ENCODE peak calls at places on chromosomes 11 and 22, in five cellular contexts. O, N, Q, Z and F are unnamed samples. For H3K4me1, the result is how much of the 10 kb centered on the place peaks cover.

GRCh38 chr11:66055021-66055420 is 2.9 kb downstream of the SF3B2 start:
- DNase-seq in Z (no peak), O (no peak), Q (no peak), N (no peak), F (no peak)

GRCh38 chr11:60971520-60971919 is at the start of gene CD6:
- DNase-seq in N (no peak), O (no peak), Z (no peak), Q (no peak), F (no peak)

GRCh38 chr11:16953620-16954019 is 60.6 kb downstream of the PLEKHA7 start:
- DNase-seq in O (no peak), N (no peak), Q (no peak), Z (no peak), F (no peak)

GRCh38 chr22:50008151-50009040 is 4.2 kb downstream of the IL17REL start:
- DNase-seq in N (no peak), O (no peak), Q (no peak), Z (no peak), F (peak)

GRCh38 chr11:19697721-19698121 is 14.9 kb upstream of the NAV2 start:
- DNase-seq in O (no peak), Q (no peak), N (no peak), Z (no peak), F (no peak)

GRCh38 chr11:75151346-75152047 is 590 bp downstream of the SLCO2B1 start:
- DNase-seq in Q (no peak), Z (no peak), O (no peak), N (no peak), F (no peak)

GRCh38 chr11:3215346-3216026 is 3.1 kb downstream of the MRGPRG start:
- DNase-seq in Z (no peak), N (no peak), O (no peak), Q (no peak), F (peak)

GRCh38 chr11:74980627-74981026 is 8.1 kb upstream of the NEU3 start:
- DNase-seq in N (no peak), Z (no peak), O (no peak), Q (no peak), F (no peak)

GRCh38 chr11:3860360-3860759 is 4.9 kb downstream of the STIM1 start:
- DNase-seq in Q (no peak), N (no peak), Z (no peak), O (no peak), F (no peak)

GRCh38 chr22:18116634-18117033 is 6.0 kb downstream of the TUBA8 start:
- DNase-seq in N (no peak), Z (no peak), Q (no peak), O (no peak), F (no peak)

GRCh38 chr11:57364851-57365660 is 15.9 kb downstream of the PRG3 start:
- DNase-seq in N (no peak), Z (no peak), O (no peak), Q (no peak), F (no peak)

GRCh38 chr22:22159384-22159783 is 85.2 kb upstream of the VPREB1 start:
- DNase-seq in Q (no peak), Z (no peak), N (no peak), O (no peak), F (no peak)

GRCh38 chr11:10742460-10743208 is 8.4 kb upstream of the CTR9 start:
- DNase-seq in Q (no peak), Z (no peak), N (no peak), O (no peak), F (no peak)

GRCh38 chr11:69501891-69502860 is 20.7 kb downstream of the LINC01488 start:
- DNase-seq in Z (no peak), N (no peak), O (no peak), Q (no peak), F (peak)

GRCh38 chr11:120747801-120748484 is 236.4 kb downstream of the GRIK4 start:
- DNase-seq in N (no peak), Z (no peak), O (no peak), Q (no peak), F (no peak)

GRCh38 chr22:49009359-49010063 is 818.2 kb downstream of the BRD1 start:
- DNase-seq in N (no peak), Q (no peak), O (peak), Z (no peak), F (no peak)

GRCh38 chr11:18027475-18027874 is 14.6 kb upstream of the SERGEF start:
- DNase-seq in Q (no peak), O (no peak), N (no peak), Z (no peak), F (no peak)

GRCh38 chr11:115739121-115739520 is 234.9 kb upstream of the CADM1 start:
- DNase-seq in N (no peak), O (no peak), Q (no peak), Z (no peak), F (no peak)

GRCh38 chr11:128179049-128179448 is 408.3 kb downstream of the ETS1 start:
- DNase-seq in O (no peak), Q (no peak), N (no peak), Z (no peak), F (no peak)

GRCh38 chr11:1852885-1853284 is at the start of gene LSP1:
- DNase-seq in Q (no peak), Z (no peak), N (peak), O (peak), F (no peak)

GRCh38 chr11:37946155-37946766 is 1348.2 kb upstream of the RAG2 start:
- DNase-seq in N (peak), O (peak), Z (no peak), Q (no peak), F (no peak)

GRCh38 chr11:128776434-128777284 is 82.8 kb downstream of the FLI1 start:
- DNase-seq in N (peak), O (peak), Q (peak), Z (peak), F (peak)

GRCh38 chr11:43921561-43922294 is 20.7 kb upstream of the C11orf96 start:
- DNase-seq in Z (no peak), N (no peak), Q (no peak), O (no peak), F (no peak)

GRCh38 chr11:64235427-64236161 is 1.2 kb downstream of the VEGFB start:
- DNase-seq in Q (no peak), Z (no peak), O (no peak), N (no peak), F (no peak)

GRCh38 chr11:32043737-32044515 is 46.9 kb upstream of the RCN1 start:
- DNase-seq in N (no peak), Z (no peak), Q (no peak), O (no peak), F (no peak)

GRCh38 chr11:132402056-132402684 is 1031.8 kb downstream of the NTM start:
- DNase-seq in O (no peak), Q (no peak), Z (peak), N (no peak), F (peak)

GRCh38 chr22:46226577-46226976 is 23.5 kb downstream of the CDPF1 start:
- DNase-seq in Q (no peak), N (no peak), O (no peak), Z (no peak), F (no peak)

GRCh38 chr11:12798609-12799011 is 124.4 kb downstream of the TEAD1 start:
- DNase-seq in O (no peak), Q (no peak), N (no peak), Z (no peak), F (no peak)
- H3K4me1 ChIP-seq in O (half or more), Q (half or more), N (under half), Z (half or more), F (under half)

GRCh38 chr22:36776722-36777121 is 803 bp upstream of the IFT27 start:
- DNase-seq in O (no peak), Q (no peak), Z (no peak), N (no peak), F (no peak)

GRCh38 chr22:36778020-36778419 is 2.1 kb upstream of the IFT27 start:
- DNase-seq in Z (no peak), Q (no peak), O (no peak), N (no peak), F (no peak)

GRCh38 chr22:36773935-36774334 is 2.0 kb downstream of the IFT27 start:
- DNase-seq in O (no peak), Z (no peak), Q (peak), N (peak), F (no peak)

GRCh38 chr22:36775966-36776669 is at the start of gene IFT27:
- DNase-seq in Z (peak), O (peak), Q (peak), N (peak), F (peak)

DNA sequence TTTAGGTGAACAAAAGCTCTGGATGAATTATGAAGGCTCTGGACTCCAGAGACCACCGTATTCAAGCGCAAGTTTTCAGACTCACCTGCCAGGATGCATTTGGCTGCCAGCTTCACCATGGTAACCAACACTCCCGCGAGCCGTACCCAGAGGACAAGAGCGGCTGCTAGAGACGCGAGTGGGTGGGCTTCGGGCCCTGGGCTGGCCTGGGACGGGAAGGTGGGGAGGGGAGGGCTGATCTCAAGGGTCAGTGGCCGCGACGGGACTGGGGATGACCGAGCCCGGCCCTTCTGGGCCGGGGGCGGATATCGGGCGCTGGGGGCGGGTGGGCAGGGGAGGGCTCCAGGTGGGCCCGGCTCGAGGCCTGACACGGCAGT is 342 bp downstream of the IFT27 start:
- DNase-seq in Q (no peak), N (peak), O (peak), Z (peak), F (peak)
- H3K27ac ChIP-seq in Q (peak), N (no peak), O (peak), Z (peak), F (peak)

GRCh38 chr11:95150977-95151684 is 61.5 kb downstream of the ENDOD1 start:
- DNase-seq in O (peak), Q (peak), N (peak), Z (peak), F (peak)

GRCh38 chr11:95148421-95148820 is 58.8 kb downstream of the ENDOD1 start:
- DNase-seq in Q (no peak), O (no peak), N (no peak), Z (no peak), F (no peak)

GRCh38 chr11:95147364-95147905 is 57.8 kb downstream of the ENDOD1 start:
- DNase-seq in Z (no peak), O (no peak), N (no peak), Q (peak), F (no peak)

GRCh38 chr11:95148938-95149337 is 59.3 kb downstream of the ENDOD1 start:
- DNase-seq in Z (no peak), Q (no peak), O (no peak), N (no peak), F (no peak)

GRCh38 chr11:95149659-95150294 is 60.1 kb downstream of the ENDOD1 start:
- DNase-seq in Z (peak), Q (no peak), O (peak), N (no peak), F (peak)
- H3K4me3 ChIP-seq in Z (peak), Q (no peak), O (peak), N (no peak), F (peak)

GRCh38 chr11:46117842-46118241 is 3.4 kb downstream of the PHF21A start:
- DNase-seq in N (peak), Q (no peak), Z (no peak), O (no peak), F (no peak)
- H3K4me1 ChIP-seq in N (under half), Q (under half), Z (half or more), O (half or more), F (half or more)

DNA sequence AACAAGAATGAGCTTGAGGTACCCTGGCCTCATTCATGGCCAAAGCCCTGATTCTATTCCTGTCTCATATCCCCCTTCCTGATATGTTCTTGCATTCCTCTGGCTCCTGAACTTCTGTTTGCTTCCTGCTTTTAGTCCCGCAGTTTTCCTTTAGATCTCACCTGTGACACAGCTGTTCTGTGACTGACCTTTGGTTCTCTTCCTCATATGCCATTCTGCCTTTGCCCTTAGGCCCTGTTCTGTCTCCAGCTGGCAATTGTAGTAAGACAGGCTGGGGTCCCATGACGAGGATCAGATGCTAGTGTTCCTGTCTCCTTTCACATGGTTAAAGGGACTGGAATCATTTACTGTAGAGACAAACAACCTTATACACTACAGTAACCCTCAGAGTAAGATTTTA is 59.0 kb upstream of the PDE3B start:
- DNase-seq in Z (no peak), Q (no peak), N (no peak), O (no peak), F (no peak)
- H3K27ac ChIP-seq in Z (no peak), Q (no peak), N (no peak), O (peak), F (peak)

GRCh38 chr11:119314748-119315138 is 2.2 kb downstream of the MCAM start:
- DNase-seq in Z (no peak), O (no peak), N (no peak), Q (no peak), F (no peak)

GRCh38 chr11:119316729-119317591 is at the start of gene MCAM:
- DNase-seq in Z (peak), N (no peak), Q (no peak), O (no peak), F (peak)

GRCh38 chr11:119317592-119318239 is 786 bp upstream of the MCAM start:
- DNase-seq in N (no peak), Z (no peak), Q (no peak), O (no peak), F (no peak)

GRCh38 chr11:119316017-119316728 is 757 bp downstream of the MCAM start:
- DNase-seq in N (no peak), Z (peak), Q (no peak), O (no peak), F (peak)

DNA sequence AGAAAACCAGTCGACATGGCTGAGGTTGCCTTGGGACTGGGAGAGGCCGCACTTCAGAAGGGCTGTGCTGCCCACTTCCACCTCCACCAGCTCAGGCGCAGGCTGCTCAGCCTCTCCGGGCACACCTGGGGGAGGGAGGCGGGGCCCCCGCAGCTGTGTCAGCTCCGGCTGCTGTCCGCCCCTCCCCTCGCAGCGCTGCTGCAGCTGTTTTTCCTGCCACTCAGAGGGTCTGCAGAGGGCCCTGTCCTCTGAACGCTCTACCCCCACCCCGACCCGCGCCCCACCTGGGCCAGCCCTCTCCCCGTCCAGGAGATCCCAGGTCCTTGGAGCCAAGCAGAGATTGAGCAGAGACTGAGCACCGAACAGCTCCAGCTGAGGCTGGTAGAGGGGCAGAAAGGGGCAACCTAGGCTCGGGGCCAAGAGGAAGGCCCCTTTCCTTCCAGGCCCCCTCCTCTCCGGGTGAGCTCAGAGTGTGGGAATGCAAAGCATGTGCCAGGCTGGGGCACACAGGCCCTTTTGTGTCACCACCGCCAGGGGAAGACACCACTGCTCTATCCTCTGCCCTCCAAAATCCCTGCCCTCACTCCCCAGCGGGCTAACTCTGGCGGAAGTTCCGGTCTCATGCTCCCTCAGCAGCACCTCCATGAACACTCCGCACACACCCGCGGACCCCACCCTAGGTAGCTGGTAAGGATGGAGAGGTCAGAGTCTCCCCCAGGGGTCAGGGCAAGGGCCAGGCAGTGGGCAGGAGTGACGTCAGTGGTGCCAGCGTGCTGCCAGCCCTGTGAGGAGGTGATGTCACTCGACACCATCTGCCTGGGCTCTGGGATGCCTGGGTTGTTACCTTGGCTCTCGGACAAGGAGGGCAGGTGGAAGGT is 1.6 kb downstream of the MCAM start:
- DNase-seq in O (no peak), Z (peak), Q (no peak), N (peak), F (peak)
- H3K4me3 ChIP-seq in O (peak), Z (peak), Q (peak), N (peak), F (peak)